ENCODE peak calls at places on chromosomes 7 and 10, in eight cellular contexts. D is AG10803, O is tibial nerve, G is brain microvascular endothelial cell, R is pancreas, E is cardiac muscle cell, M is spleen, U is lower leg skin. V is an unnamed sample.

GRCh38 chr7:130793855-130794618 is 60.0 kb upstream of the KLF14 start:
- DNase-seq in M (no peak), D (peak; percentile 50), G (peak; percentile 48), R (no peak), E (no peak), O (peak; percentile 26), U (no peak), V (peak; percentile 22)

GRCh38 chr10:11450427-11450826 is 161.0 kb downstream of the USP6NL start:
- DNase-seq in O (no peak), E (no peak), D (no peak), G (no peak), R (no peak), M (no peak), U (no peak), V (no peak)

GRCh38 chr10:132098539-132099421 is 33.0 kb downstream of the JAKMIP3 start:
- DNase-seq in M (peak; percentile 57), E (no peak), U (no peak), D (no peak), R (no peak), O (no peak), G (no peak), V (no peak)

GRCh38 chr7:26293569-26294308 is 2.1 kb downstream of the SNX10 start:
- DNase-seq in U (no peak), G (no peak), R (no peak), M (no peak), E (no peak), O (no peak), D (no peak), V (no peak)

GRCh38 chr10:22437620-22438588 is 92.6 kb downstream of the SPAG6 start:
- DNase-seq in R (no peak), O (peak; percentile 18), E (no peak), D (no peak), G (no peak), M (no peak), U (no peak), V (peak; percentile 45)

GRCh38 chr10:35735412-35735811 is 93.3 kb upstream of the FZD8 start:
- DNase-seq in E (no peak), D (peak; percentile 78), U (no peak), O (no peak), M (no peak), G (peak; percentile 84), R (no peak), V (peak; percentile 38)

GRCh38 chr10:107163086-107163880 is 1.2 kb downstream of the SORCS1 start:
- DNase-seq in E (peak; percentile 55), M (no peak), G (no peak), R (no peak), O (no peak), U (peak; percentile 14), D (peak; percentile 1), V (peak; percentile 3)

GRCh38 chr7:26188291-26188999 is 12.1 kb downstream of the HNRNPA2B1 start:
- DNase-seq in O (no peak), R (no peak), E (no peak), M (no peak), D (no peak), U (no peak), G (no peak), V (no peak)

GRCh38 chr10:119737827-119738226 is 12.0 kb downstream of the INPP5F start:
- DNase-seq in R (no peak), D (peak; percentile 80), O (no peak), M (no peak), G (peak; percentile 77), U (peak; percentile 28), E (no peak), V (peak; percentile 86)

GRCh38 chr7:2115739-2116065 is 117.0 kb downstream of the MAD1L1 start:
- DNase-seq in D (no peak), R (no peak), O (no peak), M (no peak), E (no peak), G (no peak), U (no peak), V (no peak)

GRCh38 chr7:2114926-2115738 is 117.6 kb downstream of the MAD1L1 start:
- DNase-seq in O (no peak), D (no peak), U (no peak), E (no peak), G (no peak), M (no peak), R (no peak), V (no peak)

GRCh38 chr7:2116086-2116810 is 116.5 kb downstream of the MAD1L1 start:
- DNase-seq in M (no peak), U (no peak), E (no peak), D (no peak), O (no peak), G (peak; percentile 37), R (no peak), V (peak; percentile 50)

GRCh38 chr7:2112261-2113203 is 120.2 kb downstream of the MAD1L1 start:
- DNase-seq in E (no peak), O (no peak), U (no peak), M (no peak), D (no peak), G (no peak), R (no peak), V (no peak)

DNA sequence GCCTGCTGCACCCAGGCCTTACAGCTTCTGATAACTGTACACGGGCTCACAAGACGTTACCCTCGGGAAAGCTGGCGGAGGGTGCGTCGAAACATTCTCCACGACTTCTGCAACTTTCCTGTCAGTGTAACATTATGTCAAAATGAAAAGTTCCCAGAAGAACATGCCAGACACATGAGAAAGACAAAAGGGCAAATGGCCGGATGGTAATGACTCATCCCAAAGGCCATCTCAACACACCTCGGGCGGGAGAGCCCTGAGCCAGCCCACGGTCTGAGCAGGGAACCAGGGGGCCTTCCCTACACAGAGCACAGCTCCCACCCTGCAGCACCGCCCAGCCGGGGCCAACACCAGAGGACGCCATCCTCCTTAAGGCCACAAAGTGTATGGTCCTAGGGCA is 118.7 kb downstream of the MAD1L1 start:
- DNase-seq in M (no peak), U (no peak), E (no peak), O (no peak), G (peak; percentile 71), D (peak; percentile 49), R (no peak), V (peak; percentile 69)
- H3K4me3 ChIP-seq in M (no peak overlapping the region), U (no peak overlapping the region), E (no peak overlapping the region), O (no peak overlapping the region), G (no peak overlapping the region), D (no peak overlapping the region), R (no peak overlapping the region), V (no peak overlapping the region)

GRCh38 chr7:57427594-57427993 is 22.4 kb upstream of the ZNF716 start:
- DNase-seq in E (no peak), R (no peak), U (no peak), G (no peak), O (no peak), M (no peak), D (no peak), V (no peak)
- TF ChIP-seq CTCF in E (no peak), R (no peak), U (no peak), G (no peak), O (no peak), M (no peak), D (no peak), V (no peak)

GRCh38 chr10:104276192-104276591 is 7.2 kb downstream of the GSTO2 start:
- DNase-seq in M (no peak), U (no peak), O (no peak), E (no peak), R (no peak), G (no peak), D (no peak), V (no peak)

GRCh38 chr10:104273291-104273690 is 4.3 kb downstream of the GSTO2 start:
- DNase-seq in U (no peak), G (no peak), E (no peak), R (no peak), D (peak; percentile 54), O (no peak), M (no peak), V (no peak)

GRCh38 chr10:104277785-104278184 is 8.8 kb downstream of the GSTO2 start:
- DNase-seq in O (no peak), M (no peak), D (no peak), E (no peak), R (no peak), G (no peak), U (no peak), V (no peak)

GRCh38 chr10:104274762-104275721 is 6.1 kb downstream of the GSTO2 start:
- DNase-seq in G (no peak), R (peak; percentile 88), D (peak; percentile 23), O (no peak), E (peak; percentile 52), M (peak; percentile 87), U (no peak), V (peak; percentile 49)

GRCh38 chr10:104273899-104274575 is 5.1 kb downstream of the GSTO2 start:
- DNase-seq in E (no peak), D (peak; percentile 68), U (no peak), R (no peak), M (no peak), G (no peak), O (no peak), V (peak; percentile 46)
- H3K4me3 ChIP-seq in E (no peak overlapping the region), D (no peak overlapping the region), U (no peak overlapping the region), R (no peak overlapping the region), M (no peak overlapping the region), G (no peak overlapping the region), O (no peak overlapping the region), V (no peak overlapping the region)

GRCh38 chr7:92250603-92251002 is 4.8 kb downstream of the ANKIB1 start:
- DNase-seq in D (no peak), U (no peak), E (no peak), G (no peak), R (no peak), M (no peak), O (no peak), V (no peak)

GRCh38 chr7:92244803-92245486 is 769 bp downstream of the KRIT1 start:
- DNase-seq in R (no peak), E (no peak), G (no peak), O (no peak), U (no peak), D (peak; percentile 28), M (no peak), V (no peak)

GRCh38 chr7:92242972-92243371 is 2.7 kb downstream of the KRIT1 start:
- DNase-seq in D (peak; percentile 21), G (no peak), R (no peak), U (no peak), O (no peak), E (no peak), M (no peak), V (no peak)

GRCh38 chr7:92246363-92247101 is 758 bp downstream of the ANKIB1 start:
- DNase-seq in O (no peak), U (no peak), M (peak; percentile 81), D (no peak), G (no peak), R (no peak), E (peak; percentile 16), V (no peak)

DNA sequence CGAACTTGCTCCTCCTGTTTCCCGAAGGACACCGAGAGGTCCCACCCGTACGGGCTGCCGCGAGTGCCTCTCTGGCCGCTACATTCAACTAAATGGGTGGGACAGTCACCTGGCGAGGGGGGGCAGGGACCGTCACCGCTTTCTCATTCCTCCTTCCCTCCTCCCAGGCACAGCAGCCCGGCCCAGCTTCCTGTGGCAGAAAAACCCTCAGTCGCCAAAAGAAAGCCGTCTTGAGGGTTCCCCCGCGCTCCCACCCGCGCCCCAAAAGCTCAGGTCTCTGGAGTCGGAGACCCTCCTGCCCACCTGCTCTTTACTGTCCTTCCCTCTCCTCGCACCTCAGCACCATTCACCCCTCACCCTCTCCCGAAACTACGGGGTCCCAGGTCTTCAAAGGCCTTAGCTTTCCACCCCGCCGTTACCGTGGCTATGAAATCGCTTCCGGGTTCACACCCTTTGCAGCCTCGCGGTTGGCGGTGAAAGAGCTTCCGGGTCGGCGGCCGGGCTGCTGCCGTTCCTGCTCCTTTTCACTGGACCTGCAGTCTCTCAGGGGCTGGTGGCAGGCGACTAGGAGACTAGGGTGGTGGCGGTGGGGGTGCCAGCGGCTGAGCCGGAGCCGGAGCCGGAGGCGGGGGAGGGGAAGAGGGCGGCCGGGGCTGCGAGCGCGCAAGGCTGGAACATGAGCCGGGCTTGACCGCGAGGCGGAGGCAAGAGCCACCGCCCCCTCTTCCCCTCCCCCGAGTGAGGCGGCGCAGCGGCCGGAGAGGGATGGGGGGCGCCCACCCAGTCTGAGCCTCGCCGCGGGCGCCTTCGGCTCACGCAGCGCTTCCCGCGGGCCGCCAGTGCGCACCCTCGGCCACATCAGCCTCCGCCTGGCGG is at the start of the genes ANKIB1 and KRIT1:
- DNase-seq in E (peak; percentile 92), R (peak; percentile 93), G (peak; percentile 79), U (peak; percentile 88), D (peak; percentile 71), M (peak; percentile 97), O (peak; percentile 74), V (peak; percentile 78)
- TF ChIP-seq CTCF in E (peak; percentile 12), R (no peak), G (peak; percentile 13), U (no peak), D (no peak), M (peak; percentile 16), O (peak; percentile 48), V (no peak)

V was measured in fibroblast of pulmonary artery.